ENCODE peak calls at places on chromosomes 12 and 14, in ten cellular contexts. One of them, this sample, is unnamed.
A peak's percentile ranks its signal among the peaks of the same experiment; 100 is the strongest.

GRCh38 chr14:75579882-75580281 is 1.5 kb downstream of the FLVCR2 start:
- DNase-seq in GM03348: no peak
- DNase-seq in psoas muscle: no peak
- DNase-seq in Caki2: no peak
- DNase-seq in stimulated activated naive B cell treated with anti-CD40 and anti-IgM and Interleukin-4, amounts not matched to agents 10 μg/mL and 1 μg/mL and 100 μg/mL, for 72 hours: no peak
- DNase-seq in astrocyte: no peak
- DNase-seq in epithelial cell of esophagus: no peak
- DNase-seq in IMR-90: no peak
- DNase-seq in stimulated activated CD4-positive, alpha-beta T cell treated with anti-CD3 and anti-CD28 coated beads, Interleukin-15, amount 100 ng/mL, for 1 hour: no peak
- DNase-seq in activated CD4-positive, alpha-beta T cell treated with anti-CD3 and anti-CD28 coated beads, Interleukin-2, amount 50 U/mL, for 1 hour: no peak
- DNase-seq in this sample: no peak

GRCh38 chr12:52032431-52032796 is 18.8 kb upstream of the NR4A1 start:
- DNase-seq in GM03348: peak; percentile 55
- DNase-seq in stimulated activated CD4-positive, alpha-beta T cell treated with anti-CD3 and anti-CD28 coated beads, Interleukin-15, amount 100 ng/mL, for 1 hour: no peak
- DNase-seq in Caki2: no peak
- DNase-seq in activated CD4-positive, alpha-beta T cell treated with anti-CD3 and anti-CD28 coated beads, Interleukin-2, amount 50 U/mL, for 1 hour: no peak
- DNase-seq in epithelial cell of esophagus: peak; percentile 36
- DNase-seq in IMR-90: peak; percentile 80
- DNase-seq in stimulated activated naive B cell treated with anti-CD40 and anti-IgM and Interleukin-4, amounts not matched to agents 10 μg/mL and 1 μg/mL and 100 μg/mL, for 72 hours: no peak
- DNase-seq in psoas muscle: no peak
- DNase-seq in astrocyte: peak; percentile 75
- DNase-seq in this sample: peak; percentile 30

GRCh38 chr14:55129086-55129427 is at the start of gene LGALS3:
- DNase-seq in GM03348: peak; percentile 96
- DNase-seq in stimulated activated CD4-positive, alpha-beta T cell treated with anti-CD3 and anti-CD28 coated beads, Interleukin-15, amount 100 ng/mL, for 1 hour: no peak
- DNase-seq in IMR-90: peak; percentile 51
- DNase-seq in epithelial cell of esophagus: peak; percentile 80
- DNase-seq in psoas muscle: peak; percentile 83
- DNase-seq in activated CD4-positive, alpha-beta T cell treated with anti-CD3 and anti-CD28 coated beads, Interleukin-2, amount 50 U/mL, for 1 hour: peak; percentile 27
- DNase-seq in Caki2: peak; percentile 75
- DNase-seq in astrocyte: no peak
- DNase-seq in stimulated activated naive B cell treated with anti-CD40 and anti-IgM and Interleukin-4, amounts not matched to agents 10 μg/mL and 1 μg/mL and 100 μg/mL, for 72 hours: peak; percentile 12
- DNase-seq in this sample: no peak

GRCh38 chr12:49622501-49623141 is 740 bp upstream of the PRPF40B start:
- DNase-seq in epithelial cell of esophagus: no peak
- DNase-seq in Caki2: no peak
- DNase-seq in psoas muscle: no peak
- DNase-seq in activated CD4-positive, alpha-beta T cell treated with anti-CD3 and anti-CD28 coated beads, Interleukin-2, amount 50 U/mL, for 1 hour: peak; percentile 22
- DNase-seq in astrocyte: no peak
- DNase-seq in GM03348: peak; percentile 61
- DNase-seq in stimulated activated naive B cell treated with anti-CD40 and anti-IgM and Interleukin-4, amounts not matched to agents 10 μg/mL and 1 μg/mL and 100 μg/mL, for 72 hours: peak; percentile 65
- DNase-seq in stimulated activated CD4-positive, alpha-beta T cell treated with anti-CD3 and anti-CD28 coated beads, Interleukin-15, amount 100 ng/mL, for 1 hour: no peak
- DNase-seq in IMR-90: peak; percentile 3
- DNase-seq in this sample: peak; percentile 65

GRCh38 chr12:93502802-93503623 is 35.7 kb downstream of the MRPL42 start:
- DNase-seq in stimulated activated CD4-positive, alpha-beta T cell treated with anti-CD3 and anti-CD28 coated beads, Interleukin-15, amount 100 ng/mL, for 1 hour: no peak
- DNase-seq in epithelial cell of esophagus: peak; percentile 51
- DNase-seq in activated CD4-positive, alpha-beta T cell treated with anti-CD3 and anti-CD28 coated beads, Interleukin-2, amount 50 U/mL, for 1 hour: peak; percentile 69
- DNase-seq in astrocyte: peak; percentile 9
- DNase-seq in psoas muscle: no peak
- DNase-seq in Caki2: peak; percentile 14
- DNase-seq in GM03348: peak; percentile 35
- DNase-seq in IMR-90: peak; percentile 48
- DNase-seq in stimulated activated naive B cell treated with anti-CD40 and anti-IgM and Interleukin-4, amounts not matched to agents 10 μg/mL and 1 μg/mL and 100 μg/mL, for 72 hours: peak; percentile 23
- DNase-seq in this sample: peak; percentile 20

GRCh38 chr12:41293011-41293410 is 104.9 kb downstream of the PDZRN4 start:
- DNase-seq in Caki2: peak; percentile 26
- DNase-seq in activated CD4-positive, alpha-beta T cell treated with anti-CD3 and anti-CD28 coated beads, Interleukin-2, amount 50 U/mL, for 1 hour: no peak
- DNase-seq in stimulated activated CD4-positive, alpha-beta T cell treated with anti-CD3 and anti-CD28 coated beads, Interleukin-15, amount 100 ng/mL, for 1 hour: no peak
- DNase-seq in GM03348: no peak
- DNase-seq in astrocyte: no peak
- DNase-seq in stimulated activated naive B cell treated with anti-CD40 and anti-IgM and Interleukin-4, amounts not matched to agents 10 μg/mL and 1 μg/mL and 100 μg/mL, for 72 hours: no peak
- DNase-seq in epithelial cell of esophagus: peak; percentile 87
- DNase-seq in IMR-90: no peak
- DNase-seq in psoas muscle: no peak
- DNase-seq in this sample: no peak

GRCh38 chr12:98344034-98344565 is 171.3 kb upstream of the TMPO start:
- DNase-seq in stimulated activated naive B cell treated with anti-CD40 and anti-IgM and Interleukin-4, amounts not matched to agents 10 μg/mL and 1 μg/mL and 100 μg/mL, for 72 hours: no peak
- DNase-seq in GM03348: no peak
- DNase-seq in astrocyte: no peak
- DNase-seq in epithelial cell of esophagus: no peak
- DNase-seq in Caki2: no peak
- DNase-seq in psoas muscle: no peak
- DNase-seq in IMR-90: no peak
- DNase-seq in stimulated activated CD4-positive, alpha-beta T cell treated with anti-CD3 and anti-CD28 coated beads, Interleukin-15, amount 100 ng/mL, for 1 hour: no peak
- DNase-seq in activated CD4-positive, alpha-beta T cell treated with anti-CD3 and anti-CD28 coated beads, Interleukin-2, amount 50 U/mL, for 1 hour: no peak
- DNase-seq in this sample: no peak

GRCh38 chr12:73815072-73815660 is 722.5 kb upstream of the ATXN7L3B start:
- DNase-seq in GM03348: no peak
- DNase-seq in epithelial cell of esophagus: no peak
- DNase-seq in psoas muscle: no peak
- DNase-seq in stimulated activated naive B cell treated with anti-CD40 and anti-IgM and Interleukin-4, amounts not matched to agents 10 μg/mL and 1 μg/mL and 100 μg/mL, for 72 hours: no peak
- DNase-seq in astrocyte: no peak
- DNase-seq in IMR-90: no peak
- DNase-seq in Caki2: no peak
- DNase-seq in activated CD4-positive, alpha-beta T cell treated with anti-CD3 and anti-CD28 coated beads, Interleukin-2, amount 50 U/mL, for 1 hour: no peak
- DNase-seq in stimulated activated CD4-positive, alpha-beta T cell treated with anti-CD3 and anti-CD28 coated beads, Interleukin-15, amount 100 ng/mL, for 1 hour: no peak
- DNase-seq in this sample: no peak

GRCh38 chr14:89429206-89430091 is 12.4 kb upstream of the FOXN3 start:
- DNase-seq in stimulated activated CD4-positive, alpha-beta T cell treated with anti-CD3 and anti-CD28 coated beads, Interleukin-15, amount 100 ng/mL, for 1 hour: no peak
- DNase-seq in epithelial cell of esophagus: peak; percentile 47
- DNase-seq in IMR-90: peak; percentile 19
- DNase-seq in psoas muscle: no peak
- DNase-seq in GM03348: no peak
- DNase-seq in activated CD4-positive, alpha-beta T cell treated with anti-CD3 and anti-CD28 coated beads, Interleukin-2, amount 50 U/mL, for 1 hour: no peak
- DNase-seq in stimulated activated naive B cell treated with anti-CD40 and anti-IgM and Interleukin-4, amounts not matched to agents 10 μg/mL and 1 μg/mL and 100 μg/mL, for 72 hours: peak; percentile 34
- DNase-seq in Caki2: peak; percentile 53
- DNase-seq in astrocyte: peak; percentile 63
- DNase-seq in this sample: no peak

GRCh38 chr12:3224530-3224903 is 147.3 kb downstream of the TSPAN9 start:
- DNase-seq in IMR-90: no peak
- DNase-seq in activated CD4-positive, alpha-beta T cell treated with anti-CD3 and anti-CD28 coated beads, Interleukin-2, amount 50 U/mL, for 1 hour: no peak
- DNase-seq in psoas muscle: no peak
- DNase-seq in stimulated activated naive B cell treated with anti-CD40 and anti-IgM and Interleukin-4, amounts not matched to agents 10 μg/mL and 1 μg/mL and 100 μg/mL, for 72 hours: no peak
- DNase-seq in GM03348: no peak
- DNase-seq in Caki2: no peak
- DNase-seq in astrocyte: no peak
- DNase-seq in epithelial cell of esophagus: no peak
- DNase-seq in stimulated activated CD4-positive, alpha-beta T cell treated with anti-CD3 and anti-CD28 coated beads, Interleukin-15, amount 100 ng/mL, for 1 hour: no peak
- DNase-seq in this sample: no peak

GRCh38 chr14:35999264-35999663 is 173.1 kb downstream of the BRMS1L start:
- DNase-seq in IMR-90: no peak
- DNase-seq in stimulated activated naive B cell treated with anti-CD40 and anti-IgM and Interleukin-4, amounts not matched to agents 10 μg/mL and 1 μg/mL and 100 μg/mL, for 72 hours: no peak
- DNase-seq in astrocyte: no peak
- DNase-seq in epithelial cell of esophagus: no peak
- DNase-seq in Caki2: no peak
- DNase-seq in psoas muscle: no peak
- DNase-seq in activated CD4-positive, alpha-beta T cell treated with anti-CD3 and anti-CD28 coated beads, Interleukin-2, amount 50 U/mL, for 1 hour: no peak
- DNase-seq in stimulated activated CD4-positive, alpha-beta T cell treated with anti-CD3 and anti-CD28 coated beads, Interleukin-15, amount 100 ng/mL, for 1 hour: no peak
- DNase-seq in GM03348: no peak
- DNase-seq in this sample: no peak

GRCh38 chr12:39935275-39935674 is 170.6 kb downstream of the SLC2A13 start:
- DNase-seq in stimulated activated CD4-positive, alpha-beta T cell treated with anti-CD3 and anti-CD28 coated beads, Interleukin-15, amount 100 ng/mL, for 1 hour: no peak
- DNase-seq in activated CD4-positive, alpha-beta T cell treated with anti-CD3 and anti-CD28 coated beads, Interleukin-2, amount 50 U/mL, for 1 hour: no peak
- DNase-seq in stimulated activated naive B cell treated with anti-CD40 and anti-IgM and Interleukin-4, amounts not matched to agents 10 μg/mL and 1 μg/mL and 100 μg/mL, for 72 hours: no peak
- DNase-seq in epithelial cell of esophagus: peak; percentile 57
- DNase-seq in IMR-90: peak; percentile 44
- DNase-seq in GM03348: peak; percentile 11
- DNase-seq in Caki2: peak; percentile 11
- DNase-seq in psoas muscle: no peak
- DNase-seq in astrocyte: peak; percentile 34
- DNase-seq in this sample: no peak

GRCh38 chr12:52344111-52344510 is 22.9 kb upstream of the KRT83 start:
- DNase-seq in Caki2: no peak
- DNase-seq in epithelial cell of esophagus: no peak
- DNase-seq in GM03348: no peak
- DNase-seq in stimulated activated CD4-positive, alpha-beta T cell treated with anti-CD3 and anti-CD28 coated beads, Interleukin-15, amount 100 ng/mL, for 1 hour: no peak
- DNase-seq in activated CD4-positive, alpha-beta T cell treated with anti-CD3 and anti-CD28 coated beads, Interleukin-2, amount 50 U/mL, for 1 hour: no peak
- DNase-seq in IMR-90: no peak
- DNase-seq in stimulated activated naive B cell treated with anti-CD40 and anti-IgM and Interleukin-4, amounts not matched to agents 10 μg/mL and 1 μg/mL and 100 μg/mL, for 72 hours: no peak
- DNase-seq in psoas muscle: no peak
- DNase-seq in astrocyte: no peak
- DNase-seq in this sample: no peak

GRCh38 chr12:3117144-3117581 is 40.0 kb downstream of the TSPAN9 start:
- DNase-seq in psoas muscle: peak; percentile 19
- DNase-seq in IMR-90: peak; percentile 78
- DNase-seq in epithelial cell of esophagus: peak; percentile 54
- DNase-seq in astrocyte: peak; percentile 95
- DNase-seq in stimulated activated naive B cell treated with anti-CD40 and anti-IgM and Interleukin-4, amounts not matched to agents 10 μg/mL and 1 μg/mL and 100 μg/mL, for 72 hours: no peak
- DNase-seq in Caki2: no peak
- DNase-seq in GM03348: no peak
- DNase-seq in activated CD4-positive, alpha-beta T cell treated with anti-CD3 and anti-CD28 coated beads, Interleukin-2, amount 50 U/mL, for 1 hour: no peak
- DNase-seq in stimulated activated CD4-positive, alpha-beta T cell treated with anti-CD3 and anti-CD28 coated beads, Interleukin-15, amount 100 ng/mL, for 1 hour: no peak
- DNase-seq in this sample: no peak

This sample was measured in germinal center.